ENCODE peak calls at places on chromosome 12, in five cellular contexts. R, P, Z, E and Q are unnamed samples.

GRCh38 chr12:125403145-125403789 is 338.0 kb downstream of the AACS start:
- DNase-seq in P (no peak), E (peak), R (peak), Z (no peak), Q (no peak)

GRCh38 chr12:19191089-19191488 is 61.6 kb downstream of the PLEKHA5 start:
- DNase-seq in E (no peak), P (no peak), R (no peak), Z (no peak), Q (no peak)

GRCh38 chr12:8709124-8709830 is 11.5 kb downstream of the RIMKLB start:
- DNase-seq in E (no peak), P (no peak), R (peak), Z (peak), Q (peak)

GRCh38 chr12:69527506-69528272 is 57.5 kb downstream of the FRS2 start:
- DNase-seq in E (no peak), Z (no peak), R (peak), P (no peak), Q (no peak)

GRCh38 chr12:31900271-31900670 is 58.9 kb upstream of the RESF1 start:
- DNase-seq in E (no peak), R (no peak), P (no peak), Z (no peak), Q (no peak)

GRCh38 chr12:2813573-2814185 is 1.2 kb downstream of the ITFG2 start:
- DNase-seq in R (peak), P (peak), Z (no peak), E (peak), Q (no peak)

GRCh38 chr12:112305951-112306350 is 76.3 kb downstream of the HECTD4 start:
- DNase-seq in P (no peak), Z (no peak), E (no peak), R (no peak), Q (peak)

GRCh38 chr12:32285484-32285883 is 113.9 kb upstream of the FGD4 start:
- DNase-seq in P (no peak), Z (no peak), R (no peak), E (no peak), Q (no peak)

GRCh38 chr12:31106101-31106803 is 32.6 kb downstream of the DDX11 start:
- DNase-seq in Z (no peak), R (no peak), P (no peak), E (peak), Q (no peak)

GRCh38 chr12:120013659-120014380 is 24.8 kb downstream of the BICDL1 start:
- DNase-seq in Z (no peak), R (no peak), P (peak), E (no peak), Q (no peak)

GRCh38 chr12:12726543-12727093 is 9.4 kb downstream of the CDKN1B start:
- DNase-seq in E (no peak), R (peak), Z (no peak), P (no peak), Q (no peak)

GRCh38 chr12:65673732-65674131 is 150.6 kb upstream of the HMGA2 start:
- DNase-seq in R (peak), Z (no peak), E (no peak), P (no peak), Q (no peak)

GRCh38 chr12:120234643-120235368 is 30.7 kb downstream of the PXN start:
- DNase-seq in E (peak), R (peak), Z (peak), P (no peak), Q (peak)

GRCh38 chr12:111434049-111434448 is 28.3 kb downstream of the SH2B3 start:
- DNase-seq in Z (no peak), P (no peak), R (peak), E (no peak), Q (no peak)

GRCh38 chr12:71194657-71195056 is 36.9 kb upstream of the TSPAN8 start:
- DNase-seq in R (no peak), P (no peak), E (no peak), Z (no peak), Q (no peak)

GRCh38 chr12:7935773-7936581 is at the start of gene SLC2A3:
- DNase-seq in R (peak), P (peak), E (peak), Z (no peak), Q (no peak)

GRCh38 chr12:76777765-76778216 is 13.9 kb downstream of the ZDHHC17 start:
- DNase-seq in R (no peak), Z (no peak), E (no peak), P (no peak), Q (no peak)

GRCh38 chr12:66017736-66018135 is 112.8 kb downstream of the LLPH start:
- DNase-seq in P (no peak), E (no peak), Z (no peak), R (no peak), Q (no peak)

GRCh38 chr12:131030472-131031328 is 77.0 kb downstream of the ADGRD1 start:
- DNase-seq in P (no peak), R (no peak), Z (no peak), E (no peak), Q (no peak)

GRCh38 chr12:85673921-85674420 is 162.2 kb downstream of the RASSF9 start:
- DNase-seq in P (no peak), E (no peak), R (no peak), Z (no peak), Q (no peak)

GRCh38 chr12:39816671-39817185 is 197.1 kb upstream of the ABCD2 start:
- DNase-seq in E (no peak), R (no peak), P (no peak), Z (no peak), Q (no peak)

GRCh38 chr12:113591480-113591971 is 119.9 kb upstream of the LHX5 start:
- DNase-seq in Z (peak), E (peak), R (no peak), P (no peak), Q (no peak)

GRCh38 chr12:14111230-14111865 is 129.9 kb upstream of the GRIN2B start:
- DNase-seq in Z (no peak), P (no peak), R (no peak), E (peak), Q (no peak)

GRCh38 chr12:54294152-54294913 is 6.5 kb downstream of the NFE2 start:
- DNase-seq in R (peak), Z (no peak), E (peak), P (peak), Q (peak)

GRCh38 chr12:106586535-106586802 is 3.7 kb downstream of the RFX4 start:
- DNase-seq in E (no peak), Z (no peak), P (no peak), R (no peak), Q (no peak)

GRCh38 chr12:41269056-41269455 is 80.9 kb downstream of the PDZRN4 start:
- DNase-seq in Z (no peak), E (no peak), P (no peak), R (no peak), Q (no peak)

DNA sequence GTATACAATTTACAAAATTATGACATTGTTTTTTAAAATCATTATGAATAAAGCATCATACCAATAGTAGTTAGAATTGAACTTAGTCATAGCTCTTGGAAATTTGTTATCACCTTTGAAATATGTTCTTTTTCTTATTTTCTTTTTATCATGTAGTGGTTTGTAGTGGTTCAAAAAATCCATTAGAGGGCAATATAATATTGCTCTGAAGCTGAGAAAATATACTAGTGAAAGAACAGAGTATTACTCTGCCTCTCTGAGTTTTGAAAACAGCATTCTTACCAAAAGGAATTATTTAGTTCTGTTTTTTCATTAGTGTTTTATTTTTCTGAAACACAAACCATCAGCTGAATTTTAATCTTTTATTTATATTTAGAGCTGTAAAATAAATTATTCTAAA is 76.2 kb downstream of the PDZRN4 start:
- DNase-seq in E (no peak), P (no peak), Z (no peak), R (peak), Q (no peak)
- TF ChIP-seq CTCF in E (no peak), P (peak), Z (no peak), R (no peak), Q (no peak)

GRCh38 chr12:990649-991349 is at the start of gene ERC1:
- DNase-seq in P (peak), Z (peak), R (peak), E (peak), Q (peak)
- TF ChIP-seq CTCF in P (no peak), Z (no peak), R (no peak), E (peak), Q (no peak)

GRCh38 chr12:49089831-49090773 is 4.5 kb downstream of the DHH start:
- DNase-seq in R (peak), Z (peak), E (peak), P (peak), Q (no peak)
- TF ChIP-seq CTCF in R (no peak), Z (no peak), E (peak), P (peak), Q (no peak)

GRCh38 chr12:93107943-93108342 is 178.8 kb upstream of the EEA1 start:
- DNase-seq in E (no peak), Z (no peak), R (no peak), P (no peak), Q (no peak)

GRCh38 chr12:93104535-93104934 is 175.4 kb upstream of the EEA1 start:
- DNase-seq in E (no peak), Z (no peak), P (no peak), R (no peak), Q (no peak)

GRCh38 chr12:93107514-93107942 is 178.4 kb upstream of the EEA1 start:
- DNase-seq in P (no peak), Z (no peak), R (peak), E (no peak), Q (no peak)

GRCh38 chr12:93108958-93109357 is 179.9 kb upstream of the EEA1 start:
- DNase-seq in Z (no peak), R (no peak), P (no peak), E (no peak), Q (no peak)

GRCh38 chr12:93106910-93107309 is 177.8 kb upstream of the EEA1 start:
- DNase-seq in R (no peak), Z (no peak), E (no peak), P (no peak), Q (no peak)
- TF ChIP-seq CTCF in R (no peak), Z (no peak), E (no peak), P (no peak), Q (no peak)